ENCODE peak calls at places on chromosomes 1 and 21, in nine cellular contexts. Y is neural crest cell, L is RWPE1, Z is fibroblast of pulmonary artery, C is GM13977, M is kidney, S is hepatocyte, I is neural progenitor cell, T is B cell. W is an unnamed sample.

GRCh38 chr1:95018602-95019369 is 54.0 kb downstream of the ALG14 start:
- DNase-seq in Y (no peak), L (peak), Z (peak), C (no peak), M (no peak), S (peak), I (no peak), T (no peak), W (no peak)

GRCh38 chr1:30786264-30786991 is 28.9 kb upstream of the LAPTM5 start:
- DNase-seq in Y (peak), L (no peak), Z (no peak), C (no peak), M (peak), S (no peak), I (peak), T (no peak), W (no peak)

GRCh38 chr1:25689686-25690381 is 73.2 kb downstream of the MAN1C1 start:
- DNase-seq in Y (no peak), L (no peak), Z (no peak), C (no peak), M (no peak), S (no peak), I (no peak), T (no peak), W (no peak)

GRCh38 chr1:85623061-85623471 is 42.5 kb downstream of the CCN1 start:
- DNase-seq in Y (no peak), L (peak), Z (peak), C (no peak), M (no peak), S (no peak), I (no peak), T (no peak), W (no peak)

GRCh38 chr1:3831689-3832088 is 25.3 kb downstream of the CEP104 start:
- DNase-seq in Y (no peak), L (no peak), Z (no peak), C (no peak), M (no peak), S (no peak), I (no peak), T (no peak), W (no peak)

GRCh38 chr1:75765697-75766355 is 20.2 kb upstream of the RABGGTB start:
- DNase-seq in Y (no peak), L (peak), Z (peak), C (no peak), M (no peak), S (peak), I (no peak), T (no peak), W (no peak)

GRCh38 chr1:223076382-223076781 is 66.7 kb downstream of the TLR5 start:
- DNase-seq in Y (no peak), L (no peak), Z (no peak), C (no peak), M (no peak), S (no peak), I (no peak), T (no peak), W (no peak)

GRCh38 chr1:109184657-109185056 is 29.1 kb upstream of the SARS1 start:
- DNase-seq in Y (no peak), L (no peak), Z (no peak), C (no peak), M (no peak), S (no peak), I (no peak), T (no peak), W (no peak)

GRCh38 chr1:9418851-9419250 is 120.4 kb upstream of the SLC25A33 start:
- DNase-seq in Y (no peak), L (no peak), Z (no peak), C (no peak), M (no peak), S (no peak), I (no peak), T (no peak), W (no peak)

GRCh38 chr1:151198254-151199127 is at the start of gene PIP5K1A:
- DNase-seq in Y (peak), L (peak), Z (peak), C (peak), M (peak), S (peak), I (peak), T (peak), W (peak)

GRCh38 chr1:119544165-119544762 is 37.3 kb downstream of the HSD3B1 start:
- DNase-seq in Y (no peak), L (no peak), Z (no peak), C (no peak), M (no peak), S (no peak), I (peak), T (no peak), W (no peak)

GRCh38 chr1:108962681-108963051 is 618 bp downstream of the CLCC1 start:
- DNase-seq in Y (no peak), L (no peak), Z (peak), C (no peak), M (no peak), S (peak), I (no peak), T (no peak), W (no peak)

GRCh38 chr1:246748867-246749266 is 24.7 kb downstream of the SCCPDH start:
- DNase-seq in Y (no peak), L (no peak), Z (no peak), C (no peak), M (peak), S (peak), I (no peak), T (no peak), W (no peak)

GRCh38 chr1:115135681-115136080 is 46.4 kb upstream of the TSPAN2 start:
- DNase-seq in Y (no peak), L (no peak), Z (peak), C (no peak), M (no peak), S (no peak), I (no peak), T (no peak), W (no peak)

GRCh38 chr1:160781129-160781808 is 14.7 kb upstream of the LY9 start:
- DNase-seq in Y (no peak), L (no peak), Z (no peak), C (no peak), M (no peak), S (peak), I (no peak), T (no peak), W (no peak)

GRCh38 chr1:59113876-59114457 is 182.9 kb upstream of the FGGY start:
- DNase-seq in Y (no peak), L (no peak), Z (no peak), C (no peak), M (no peak), S (no peak), I (no peak), T (no peak), W (no peak)

GRCh38 chr1:29383972-29384371 is 147.7 kb downstream of the PTPRU start:
- DNase-seq in Y (no peak), L (peak), Z (peak), C (no peak), M (no peak), S (no peak), I (no peak), T (no peak), W (peak)

GRCh38 chr1:44881011-44881632 is 38.1 kb upstream of the PTCH2 start:
- DNase-seq in Y (no peak), L (peak), Z (peak), C (no peak), M (no peak), S (no peak), I (no peak), T (no peak), W (no peak)

GRCh38 chr1:36212782-36213181 is 11.5 kb upstream of the THRAP3 start:
- DNase-seq in Y (no peak), L (no peak), Z (no peak), C (no peak), M (no peak), S (no peak), I (no peak), T (no peak), W (no peak)

GRCh38 chr1:47898156-47898825 is 98.9 kb downstream of the TRABD2B start:
- DNase-seq in Y (no peak), L (no peak), Z (no peak), C (no peak), M (no peak), S (no peak), I (no peak), T (no peak), W (no peak)

GRCh38 chr1:30606166-30606565 is 117.2 kb downstream of the MATN1 start:
- DNase-seq in Y (no peak), L (no peak), Z (no peak), C (no peak), M (no peak), S (no peak), I (no peak), T (no peak), W (no peak)

GRCh38 chr1:198932351-198932991 is 293.6 kb downstream of the PTPRC start:
- DNase-seq in Y (no peak), L (peak), Z (no peak), C (no peak), M (no peak), S (no peak), I (no peak), T (no peak), W (no peak)

GRCh38 chr1:115837762-115838421 is 3.0 kb downstream of the NHLH2 start:
- DNase-seq in Y (no peak), L (no peak), Z (no peak), C (no peak), M (peak), S (peak), I (peak), T (no peak), W (no peak)

GRCh38 chr1:16117369-16117768 is 38.5 kb downstream of the EPHA2 start:
- DNase-seq in Y (no peak), L (no peak), Z (no peak), C (no peak), M (peak), S (no peak), I (no peak), T (no peak), W (no peak)

GRCh38 chr1:116268211-116268610 is 104.8 kb upstream of the ATP1A1 start:
- DNase-seq in Y (no peak), L (peak), Z (peak), C (no peak), M (peak), S (peak), I (no peak), T (no peak), W (no peak)

GRCh38 chr1:2095981-2096736 is 45.9 kb downstream of the PRKCZ start:
- DNase-seq in Y (no peak), L (no peak), Z (no peak), C (no peak), M (peak), S (no peak), I (no peak), T (no peak), W (no peak)

GRCh38 chr1:147080013-147080661 is 92.1 kb downstream of the PRKAB2 start:
- DNase-seq in Y (no peak), L (no peak), Z (no peak), C (no peak), M (peak), S (no peak), I (no peak), T (peak), W (no peak)

GRCh38 chr1:168285419-168285790 is 4.7 kb downstream of the TBX19 start:
- DNase-seq in Y (no peak), L (no peak), Z (no peak), C (no peak), M (no peak), S (no peak), I (peak), T (no peak), W (no peak)

GRCh38 chr1:156336242-156336641 is 1.9 kb downstream of the CCT3 start:
- DNase-seq in Y (no peak), L (no peak), Z (no peak), C (no peak), M (no peak), S (no peak), I (peak), T (no peak), W (no peak)

GRCh38 chr1:15272009-15272781 is 25.2 kb downstream of the FHAD1 start:
- DNase-seq in Y (peak), L (peak), Z (peak), C (peak), M (peak), S (peak), I (peak), T (no peak), W (peak)

GRCh38 chr1:33446590-33446989 is 15.7 kb upstream of the PHC2 start:
- DNase-seq in Y (no peak), L (no peak), Z (no peak), C (no peak), M (no peak), S (no peak), I (no peak), T (no peak), W (no peak)

GRCh38 chr1:208527197-208527596 is 283.0 kb upstream of the PLXNA2 start:
- DNase-seq in Y (no peak), L (no peak), Z (no peak), C (no peak), M (no peak), S (no peak), I (no peak), T (no peak), W (no peak)

GRCh38 chr1:248821101-248821500 is 4.6 kb downstream of the SH3BP5L start:
- DNase-seq in Y (no peak), L (no peak), Z (peak), C (no peak), M (no peak), S (no peak), I (no peak), T (no peak), W (no peak)

GRCh38 chr1:82777240-82777639 is 976.5 kb downstream of the ADGRL2 start:
- DNase-seq in Y (no peak), L (no peak), Z (no peak), C (no peak), M (peak), S (no peak), I (no peak), T (no peak), W (no peak)

GRCh38 chr1:195939844-195940243 is 668.4 kb downstream of the KCNT2 start:
- DNase-seq in Y (no peak), L (peak), Z (peak), C (no peak), M (no peak), S (peak), I (peak), T (no peak), W (no peak)

GRCh38 chr21:45356251-45356650 is 48.7 kb upstream of the COL18A1 start:
- DNase-seq in Y (no peak), L (no peak), Z (no peak), C (no peak), M (peak), S (no peak), I (no peak), T (no peak), W (no peak)
- TF ChIP-seq CTCF in Y (peak), L (no peak), Z (peak), C (no peak), M (no peak), S (no peak), I (peak), T (no peak), W (no peak)

GRCh38 chr1:92951141-92951582 is 10.1 kb downstream of the DIPK1A start:
- DNase-seq in Y (no peak), L (no peak), Z (peak), C (no peak), M (no peak), S (peak), I (no peak), T (peak), W (no peak)
- TF ChIP-seq CTCF in Y (no peak), L (no peak), Z (no peak), C (peak), M (no peak), S (no peak), I (no peak), T (no peak), W (peak)

GRCh38 chr1:201655243-201655642 is 116.3 kb downstream of the NAV1 start:
- DNase-seq in Y (no peak), L (no peak), Z (peak), C (no peak), M (no peak), S (peak), I (peak), T (no peak), W (no peak)
- TF ChIP-seq CTCF in Y (no peak), L (no peak), Z (peak), C (no peak), M (no peak), S (peak), I (peak), T (no peak), W (no peak)

GRCh38 chr1:225911207-225912130 is 12.6 kb downstream of the PYCR2 start:
- DNase-seq in Y (peak), L (no peak), Z (peak), C (peak), M (peak), S (peak), I (peak), T (peak), W (no peak)
- TF ChIP-seq CTCF in Y (peak), L (peak), Z (peak), C (peak), M (peak), S (peak), I (peak), T (peak), W (peak)

GRCh38 chr1:67802565-67802964 is 30.7 kb downstream of the GNG12 start:
- DNase-seq in Y (no peak), L (no peak), Z (no peak), C (no peak), M (no peak), S (no peak), I (no peak), T (no peak), W (no peak)

GRCh38 chr1:67803380-67804279 is 29.6 kb downstream of the GNG12 start:
- DNase-seq in Y (no peak), L (no peak), Z (peak), C (no peak), M (no peak), S (no peak), I (peak), T (no peak), W (no peak)

GRCh38 chr1:67801903-67802302 is 31.4 kb downstream of the GNG12 start:
- DNase-seq in Y (no peak), L (no peak), Z (no peak), C (no peak), M (no peak), S (no peak), I (no peak), T (no peak), W (no peak)

GRCh38 chr1:67807282-67807681 is 26.0 kb downstream of the GNG12 start:
- DNase-seq in Y (no peak), L (no peak), Z (no peak), C (no peak), M (no peak), S (no peak), I (no peak), T (no peak), W (no peak)

GRCh38 chr1:67804710-67805109 is 28.6 kb downstream of the GNG12 start:
- DNase-seq in Y (no peak), L (no peak), Z (no peak), C (no peak), M (no peak), S (no peak), I (no peak), T (no peak), W (no peak)
- TF ChIP-seq CTCF in Y (no peak), L (no peak), Z (peak), C (no peak), M (no peak), S (no peak), I (peak), T (no peak), W (no peak)

DNA sequence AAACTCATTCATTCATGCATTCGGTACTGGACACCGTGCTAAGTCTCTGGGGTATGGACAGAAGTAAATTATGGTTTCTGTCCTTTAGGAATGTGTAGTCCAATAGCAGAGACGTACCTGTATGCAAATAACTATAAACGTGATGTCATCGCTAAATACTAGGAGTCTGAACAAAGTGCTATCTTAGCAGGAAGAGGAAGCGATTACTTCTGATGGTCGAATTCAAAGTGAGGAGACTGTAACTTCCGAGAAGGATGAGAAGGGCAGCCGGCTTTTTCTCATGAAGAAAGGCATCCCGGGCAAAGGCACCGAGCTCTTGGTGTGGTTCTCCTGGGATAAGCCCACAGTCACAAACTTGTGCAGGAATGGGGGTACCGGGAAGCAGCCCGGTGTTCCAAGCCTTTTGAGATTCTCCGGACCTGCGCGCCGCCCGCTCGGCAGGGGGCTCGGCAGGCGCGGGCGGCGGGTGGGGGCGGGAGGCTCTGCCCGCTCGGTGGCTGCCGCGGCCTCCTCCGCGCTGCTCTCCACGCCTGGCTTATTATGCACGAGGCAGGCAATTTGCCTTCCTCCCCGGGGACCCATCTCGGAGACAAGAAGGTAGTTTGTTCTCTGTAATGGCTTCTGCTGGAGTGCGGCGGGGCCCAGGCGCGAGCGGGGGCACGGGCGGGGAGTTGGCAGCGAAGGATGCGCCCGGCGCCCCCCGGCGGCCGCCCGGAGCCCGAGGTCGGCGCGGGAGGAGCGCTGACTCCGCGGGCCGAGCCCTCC is 67.5 kb upstream of the CD1D start:
- DNase-seq in Y (peak), L (peak), Z (peak), C (peak), M (no peak), S (peak), I (peak), T (peak), W (no peak)
- TF ChIP-seq CTCF in Y (peak), L (peak), Z (peak), C (peak), M (peak), S (peak), I (peak), T (peak), W (peak)

W was measured in D721Med.